ENCODE peak calls at places on chromosomes 7 and 10, in four cellular contexts. E is H7; C is activated CD8-positive, alpha-beta memory T cell treated with anti-CD3 and anti-CD28 coated beads for 4 hours; A is psoas muscle. V is an unnamed sample.

GRCh38 chr10:122847782-122848604 is 2.3 kb upstream of the CUZD1 start:
- DNase-seq in E (no peak), C (no peak), A (no peak), V (no peak)

GRCh38 chr7:101162551-101163280 is 2.7 kb downstream of the VGF start:
- DNase-seq in E (peak), C (no peak), A (no peak), V (no peak)

GRCh38 chr10:72832701-72833100 is 60.8 kb upstream of the OIT3 start:
- DNase-seq in E (no peak), C (no peak), A (no peak), V (no peak)

GRCh38 chr7:107185716-107186115 is 16.9 kb downstream of the HBP1 start:
- DNase-seq in E (no peak), C (no peak), A (no peak), V (no peak)

GRCh38 chr10:125634606-125635005 is 48.4 kb downstream of the TEX36 start:
- DNase-seq in E (no peak), C (no peak), A (no peak), V (no peak)

GRCh38 chr7:69947998-69948397 is 349.7 kb downstream of the AUTS2 start:
- DNase-seq in E (no peak), C (no peak), A (no peak), V (no peak)

GRCh38 chr10:26215923-26216576 is 524 bp upstream of the GAD2 start:
- DNase-seq in E (peak), C (no peak), A (no peak), V (no peak)

GRCh38 chr7:151411551-151411950 is 1.7 kb upstream of the WDR86 start:
- DNase-seq in E (peak), C (no peak), A (no peak), V (peak)

GRCh38 chr7:80478683-80479082 is 33.2 kb downstream of the GNAT3 start:
- DNase-seq in E (no peak), C (no peak), A (no peak), V (no peak)

GRCh38 chr7:144525956-144526355 is 122.5 kb upstream of the NOBOX start:
- DNase-seq in E (no peak), C (no peak), A (no peak), V (no peak)

GRCh38 chr10:53765311-53765710 is 992.7 kb upstream of the MBL2 start:
- DNase-seq in E (no peak), C (no peak), A (no peak), V (no peak)

GRCh38 chr10:103265712-103266329 is 11.1 kb upstream of the INA start:
- DNase-seq in E (peak), C (no peak), A (peak), V (no peak)

GRCh38 chr10:12943425-12943824 is 58.1 kb downstream of the CCDC3 start:
- DNase-seq in E (no peak), C (no peak), A (no peak), V (no peak)

GRCh38 chr7:27940341-27940740 is 200.4 kb downstream of the TAX1BP1 start:
- DNase-seq in E (no peak), C (no peak), A (no peak), V (no peak)

GRCh38 chr10:5259132-5259951 is 62.7 kb downstream of the AKR1C4 start:
- DNase-seq in E (no peak), C (no peak), A (no peak), V (no peak)

GRCh38 chr7:52634996-52635395 is 400.4 kb upstream of the POM121L12 start:
- DNase-seq in E (peak), C (no peak), A (no peak), V (no peak)

GRCh38 chr10:124723826-124724225 is 20.4 kb downstream of the FAM53B start:
- DNase-seq in E (no peak), C (no peak), A (no peak), V (no peak)

GRCh38 chr10:2933924-2934323 is 133.4 kb upstream of the PFKP start:
- DNase-seq in E (no peak), C (no peak), A (no peak), V (no peak)

GRCh38 chr7:103765891-103766290 is 223.6 kb downstream of the RELN start:
- DNase-seq in E (peak), C (no peak), A (no peak), V (no peak)

GRCh38 chr7:125605241-125605640 is 675.6 kb upstream of the POT1 start:
- DNase-seq in E (peak), C (no peak), A (no peak), V (no peak)

GRCh38 chr10:968546-969199 is 19.6 kb upstream of the GTPBP4 start:
- DNase-seq in E (peak), C (no peak), A (no peak), V (no peak)

GRCh38 chr10:86962136-86962980 is 4.0 kb downstream of the SNCG start:
- DNase-seq in E (peak), C (no peak), A (no peak), V (no peak)

GRCh38 chr10:132518572-132519381 is 18.8 kb upstream of the INPP5A start:
- DNase-seq in E (peak), C (no peak), A (no peak), V (no peak)

GRCh38 chr10:29860159-29860558 is 199.2 kb downstream of the JCAD start:
- DNase-seq in E (no peak), C (no peak), A (no peak), V (no peak)

GRCh38 chr10:43046288-43046991 is 30.4 kb upstream of the RET start:
- DNase-seq in E (peak), C (no peak), A (no peak), V (no peak)

GRCh38 chr7:117588352-117588794 is 108.5 kb downstream of the CFTR start:
- DNase-seq in E (no peak), C (no peak), A (no peak), V (no peak)

GRCh38 chr7:14836571-14837189 is 65.9 kb downstream of the DGKB start:
- DNase-seq in E (peak), C (no peak), A (peak), V (no peak)

GRCh38 chr7:27152816-27153486 is 568 bp upstream of the HOXA3 start:
- DNase-seq in E (peak), C (no peak), A (no peak), V (no peak)

GRCh38 chr10:50326757-50327701 is 75.7 kb upstream of the ASAH2 start:
- DNase-seq in E (no peak), C (no peak), A (peak), V (no peak)

GRCh38 chr10:113329121-113329596 is 223.7 kb upstream of the HABP2 start:
- DNase-seq in E (no peak), C (no peak), A (no peak), V (no peak)

GRCh38 chr7:81280531-81280930 is 361.7 kb upstream of the SEMA3C start:
- DNase-seq in E (no peak), C (no peak), A (no peak), V (no peak)

GRCh38 chr7:134686782-134687181 is 40.1 kb downstream of the BPGM start:
- DNase-seq in E (no peak), C (no peak), A (no peak), V (no peak)